ENCODE peak calls at places on chromosomes 12 and 14, in six cellular contexts. G is HFFc6, K is ovary, N is NCI-H1417, B is activated T-cell treated with anti-CD3 and anti-CD28 coated beads for 4 hours, H is hypothalamus. C is an unnamed sample.

GRCh38 chr14:92622311-92622710 is 108.7 kb downstream of the RIN3 start:
- DNase-seq in G (no peak), K (no peak), N (no peak), B (no peak), H (no peak), C (no peak)

GRCh38 chr14:92625213-92625612 is 111.6 kb downstream of the RIN3 start:
- DNase-seq in G (peak), K (no peak), N (no peak), B (no peak), H (no peak), C (no peak)

GRCh38 chr12:128445728-128446127 is 178.8 kb downstream of the TMEM132C start:
- DNase-seq in G (no peak), K (no peak), N (no peak), B (no peak), H (no peak), C (no peak)

GRCh38 chr14:23284654-23285529 is 1.0 kb downstream of the HOMEZ start:
- DNase-seq in G (no peak), K (peak), N (no peak), B (no peak), H (no peak), C (no peak)

GRCh38 chr14:89445252-89445973 is 28.4 kb upstream of the FOXN3 start:
- DNase-seq in G (no peak), K (no peak), N (no peak), B (peak), H (no peak), C (no peak)

GRCh38 chr12:27163048-27163715 is 80.8 kb upstream of the C12orf71 start:
- DNase-seq in G (peak), K (no peak), N (no peak), B (no peak), H (no peak), C (no peak)

GRCh38 chr14:39426605-39427004 is 5.6 kb downstream of the FBXO33 start:
- DNase-seq in G (peak), K (no peak), N (peak), B (no peak), H (no peak), C (no peak)

GRCh38 chr12:58775396-58775795 is 144.9 kb downstream of the LRIG3 start:
- DNase-seq in G (no peak), K (no peak), N (no peak), B (no peak), H (no peak), C (no peak)